ENCODE peak calls at places on chromosomes 7 and 10, in nine cellular contexts. One of them, this sample, is unnamed.

GRCh38 chr10:73601486-73601921 is 10.4 kb upstream of the USP54 start:
- DNase-seq in ovary: no peak
- DNase-seq in tibial nerve: no peak
- DNase-seq in stomach: peak; percentile 68
- DNase-seq in A549: peak; percentile 42
- DNase-seq in suprapubic skin: no peak
- DNase-seq in transverse colon: peak; percentile 71
- DNase-seq in upper lobe of left lung: peak; percentile 82
- DNase-seq in GM12878: no peak
- DNase-seq in this sample: no peak

GRCh38 chr10:5840314-5841307 is 27.4 kb upstream of the GDI2 start:
- DNase-seq in ovary: peak; percentile 12
- DNase-seq in tibial nerve: peak; percentile 50
- DNase-seq in stomach: no peak
- DNase-seq in A549: no peak
- DNase-seq in suprapubic skin: no peak
- DNase-seq in transverse colon: peak; percentile 28
- DNase-seq in upper lobe of left lung: no peak
- DNase-seq in GM12878: peak; percentile 59
- DNase-seq in this sample: no peak

GRCh38 chr10:7339503-7339902 is 71.3 kb downstream of the SFMBT2 start:
- DNase-seq in ovary: no peak
- DNase-seq in tibial nerve: no peak
- DNase-seq in stomach: no peak
- DNase-seq in A549: no peak
- DNase-seq in suprapubic skin: no peak
- DNase-seq in transverse colon: no peak
- DNase-seq in upper lobe of left lung: no peak
- DNase-seq in GM12878: no peak
- DNase-seq in this sample: no peak

GRCh38 chr7:101125989-101126650 is 784 bp upstream of the SERPINE1 start:
- DNase-seq in ovary: peak; percentile 95
- DNase-seq in tibial nerve: peak; percentile 47
- DNase-seq in stomach: peak; percentile 27
- DNase-seq in A549: peak; percentile 96
- DNase-seq in suprapubic skin: peak; percentile 82
- DNase-seq in transverse colon: peak; percentile 23
- DNase-seq in upper lobe of left lung: peak; percentile 45
- DNase-seq in GM12878: peak; percentile 69
- DNase-seq in this sample: peak; percentile 79

GRCh38 chr10:5547934-5548660 is 23.3 kb downstream of the CALML3 start:
- DNase-seq in ovary: no peak
- DNase-seq in tibial nerve: no peak
- DNase-seq in stomach: peak; percentile 76
- DNase-seq in A549: peak; percentile 75
- DNase-seq in suprapubic skin: peak; percentile 62
- DNase-seq in transverse colon: peak; percentile 68
- DNase-seq in upper lobe of left lung: peak; percentile 70
- DNase-seq in GM12878: no peak
- DNase-seq in this sample: peak; percentile 63

GRCh38 chr10:104642311-104643022 is 1.4 kb downstream of the SORCS3 start:
- DNase-seq in ovary: peak; percentile 65
- DNase-seq in tibial nerve: no peak
- DNase-seq in stomach: no peak
- DNase-seq in A549: peak; percentile 65
- DNase-seq in suprapubic skin: no peak
- DNase-seq in transverse colon: no peak
- DNase-seq in upper lobe of left lung: no peak
- DNase-seq in GM12878: no peak
- DNase-seq in this sample: no peak

GRCh38 chr10:72026251-72026650 is 62.1 kb downstream of the CHST3 start:
- DNase-seq in ovary: no peak
- DNase-seq in tibial nerve: no peak
- DNase-seq in stomach: no peak
- DNase-seq in A549: no peak
- DNase-seq in suprapubic skin: no peak
- DNase-seq in transverse colon: no peak
- DNase-seq in upper lobe of left lung: no peak
- DNase-seq in GM12878: no peak
- DNase-seq in this sample: no peak

GRCh38 chr7:91324663-91325062 is 60.4 kb downstream of the FZD1 start:
- DNase-seq in ovary: no peak
- DNase-seq in tibial nerve: no peak
- DNase-seq in stomach: no peak
- DNase-seq in A549: no peak
- DNase-seq in suprapubic skin: no peak
- DNase-seq in transverse colon: no peak
- DNase-seq in upper lobe of left lung: no peak
- DNase-seq in GM12878: no peak
- DNase-seq in this sample: no peak

GRCh38 chr10:92131271-92131820 is 159.5 kb downstream of the CPEB3 start:
- DNase-seq in ovary: no peak
- DNase-seq in tibial nerve: no peak
- DNase-seq in stomach: no peak
- DNase-seq in A549: peak; percentile 5
- DNase-seq in suprapubic skin: no peak
- DNase-seq in transverse colon: no peak
- DNase-seq in upper lobe of left lung: no peak
- DNase-seq in GM12878: no peak
- DNase-seq in this sample: no peak

GRCh38 chr10:87585565-87586514 is 73.8 kb upstream of the PAPSS2 start:
- DNase-seq in ovary: no peak
- DNase-seq in tibial nerve: no peak
- DNase-seq in stomach: peak; percentile 37
- DNase-seq in A549: peak; percentile 87
- DNase-seq in suprapubic skin: no peak
- DNase-seq in transverse colon: peak; percentile 39
- DNase-seq in upper lobe of left lung: peak; percentile 54
- DNase-seq in GM12878: no peak
- DNase-seq in this sample: no peak

GRCh38 chr7:120950026-120950538 is 495 bp upstream of the ING3 start:
- DNase-seq in ovary: no peak
- DNase-seq in tibial nerve: no peak
- DNase-seq in stomach: no peak
- DNase-seq in A549: no peak
- DNase-seq in suprapubic skin: no peak
- DNase-seq in transverse colon: no peak
- DNase-seq in upper lobe of left lung: no peak
- DNase-seq in GM12878: no peak
- DNase-seq in this sample: no peak

GRCh38 chr7:141960687-141961422 is 12.7 kb downstream of the TAS2R38 start:
- DNase-seq in ovary: no peak
- DNase-seq in tibial nerve: no peak
- DNase-seq in stomach: no peak
- DNase-seq in A549: no peak
- DNase-seq in suprapubic skin: no peak
- DNase-seq in transverse colon: no peak
- DNase-seq in upper lobe of left lung: no peak
- DNase-seq in GM12878: no peak
- DNase-seq in this sample: no peak

GRCh38 chr10:45547207-45547606 is 125.4 kb downstream of the ZFAND4 start:
- DNase-seq in ovary: no peak
- DNase-seq in tibial nerve: no peak
- DNase-seq in stomach: no peak
- DNase-seq in A549: no peak
- DNase-seq in suprapubic skin: no peak
- DNase-seq in transverse colon: no peak
- DNase-seq in upper lobe of left lung: no peak
- DNase-seq in GM12878: no peak
- DNase-seq in this sample: no peak

GRCh38 chr10:17882557-17882956 is 69.2 kb upstream of the SLC39A12 start:
- DNase-seq in ovary: no peak
- DNase-seq in tibial nerve: no peak
- DNase-seq in stomach: no peak
- DNase-seq in A549: no peak
- DNase-seq in suprapubic skin: no peak
- DNase-seq in transverse colon: no peak
- DNase-seq in upper lobe of left lung: no peak
- DNase-seq in GM12878: no peak
- DNase-seq in this sample: no peak

GRCh38 chr7:159026271-159027047 is 118.2 kb downstream of the VIPR2 start:
- DNase-seq in ovary: no peak
- DNase-seq in tibial nerve: no peak
- DNase-seq in stomach: peak; percentile 25
- DNase-seq in A549: no peak
- DNase-seq in suprapubic skin: peak; percentile 32
- DNase-seq in transverse colon: peak; percentile 7
- DNase-seq in upper lobe of left lung: no peak
- DNase-seq in GM12878: no peak
- DNase-seq in this sample: peak; percentile 67

GRCh38 chr7:41779918-41780317 is 77.0 kb upstream of the INHBA start:
- DNase-seq in ovary: no peak
- DNase-seq in tibial nerve: no peak
- DNase-seq in stomach: no peak
- DNase-seq in A549: no peak
- DNase-seq in suprapubic skin: no peak
- DNase-seq in transverse colon: no peak
- DNase-seq in upper lobe of left lung: no peak
- DNase-seq in GM12878: peak; percentile 4
- DNase-seq in this sample: no peak

DNA sequence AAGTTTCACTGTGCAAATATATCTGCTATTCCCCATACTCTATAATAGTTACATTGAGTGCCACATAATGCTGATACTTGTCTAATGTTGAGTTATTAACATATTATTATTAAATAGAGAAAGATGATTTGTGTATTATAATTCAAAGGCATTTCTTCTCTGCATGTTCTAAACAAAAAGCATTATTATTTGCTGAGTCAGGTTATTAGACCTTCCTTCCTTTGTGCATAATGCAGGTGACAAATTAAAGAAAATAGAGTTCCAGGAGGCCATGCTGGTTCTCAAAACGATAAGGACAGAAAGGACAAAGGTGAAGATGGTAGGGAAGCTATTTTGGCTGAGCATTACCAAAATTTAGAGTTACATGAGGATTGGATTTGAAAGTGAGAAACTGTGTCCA is 85.4 kb upstream of the CYP2C9 start:
- DNase-seq in ovary: no peak
- DNase-seq in tibial nerve: no peak
- DNase-seq in stomach: no peak
- DNase-seq in A549: no peak
- DNase-seq in suprapubic skin: no peak
- DNase-seq in transverse colon: no peak
- DNase-seq in upper lobe of left lung: no peak
- DNase-seq in GM12878: no peak
- DNase-seq in this sample: no peak
- TF ChIP-seq EP300 in ovary: no peak
- TF ChIP-seq EP300 in tibial nerve: no peak
- TF ChIP-seq EP300 in stomach: no peak
- TF ChIP-seq EP300 in A549: no peak
- TF ChIP-seq EP300 in suprapubic skin: no peak
- TF ChIP-seq EP300 in transverse colon: no peak
- TF ChIP-seq EP300 in upper lobe of left lung: no peak
- TF ChIP-seq EP300 in GM12878: no peak
- TF ChIP-seq EP300 in this sample: no peak

GRCh38 chr7:36775673-36776072 is 51.4 kb upstream of the AOAH start:
- DNase-seq in ovary: no peak
- DNase-seq in tibial nerve: no peak
- DNase-seq in stomach: no peak
- DNase-seq in A549: no peak
- DNase-seq in suprapubic skin: no peak
- DNase-seq in transverse colon: no peak
- DNase-seq in upper lobe of left lung: no peak
- DNase-seq in GM12878: no peak
- DNase-seq in this sample: no peak
- H3K27ac ChIP-seq in ovary: no peak overlapping the region
- H3K27ac ChIP-seq in tibial nerve: no peak overlapping the region
- H3K27ac ChIP-seq in stomach: peak overlapping the region; percentile 27
- H3K27ac ChIP-seq in A549: no peak overlapping the region
- H3K27ac ChIP-seq in suprapubic skin: no peak overlapping the region
- H3K27ac ChIP-seq in transverse colon: no peak overlapping the region
- H3K27ac ChIP-seq in upper lobe of left lung: peak overlapping the region; percentile 19
- H3K27ac ChIP-seq in GM12878: no peak overlapping the region
- H3K27ac ChIP-seq in this sample: no peak overlapping the region

GRCh38 chr10:2942937-2943336 is 124.4 kb upstream of the PFKP start:
- DNase-seq in ovary: no peak
- DNase-seq in tibial nerve: no peak
- DNase-seq in stomach: no peak
- DNase-seq in A549: no peak
- DNase-seq in suprapubic skin: no peak
- DNase-seq in transverse colon: no peak
- DNase-seq in upper lobe of left lung: no peak
- DNase-seq in GM12878: no peak
- DNase-seq in this sample: no peak
- TF ChIP-seq EP300 in ovary: no peak
- TF ChIP-seq EP300 in tibial nerve: no peak
- TF ChIP-seq EP300 in stomach: no peak
- TF ChIP-seq EP300 in A549: no peak
- TF ChIP-seq EP300 in suprapubic skin: no peak
- TF ChIP-seq EP300 in transverse colon: no peak
- TF ChIP-seq EP300 in upper lobe of left lung: no peak
- TF ChIP-seq EP300 in GM12878: no peak
- TF ChIP-seq EP300 in this sample: no peak

GRCh38 chr10:4529266-4529665 is 296.7 kb upstream of the AKR1E2 start:
- DNase-seq in ovary: no peak
- DNase-seq in tibial nerve: no peak
- DNase-seq in stomach: no peak
- DNase-seq in A549: no peak
- DNase-seq in suprapubic skin: no peak
- DNase-seq in transverse colon: no peak
- DNase-seq in upper lobe of left lung: no peak
- DNase-seq in GM12878: no peak
- DNase-seq in this sample: no peak

GRCh38 chr10:4527281-4527960 is 298.6 kb upstream of the AKR1E2 start:
- DNase-seq in ovary: no peak
- DNase-seq in tibial nerve: no peak
- DNase-seq in stomach: no peak
- DNase-seq in A549: no peak
- DNase-seq in suprapubic skin: no peak
- DNase-seq in transverse colon: no peak
- DNase-seq in upper lobe of left lung: no peak
- DNase-seq in GM12878: no peak
- DNase-seq in this sample: no peak

GRCh38 chr10:4525095-4525494 is 300.9 kb upstream of the AKR1E2 start:
- DNase-seq in ovary: no peak
- DNase-seq in tibial nerve: no peak
- DNase-seq in stomach: no peak
- DNase-seq in A549: no peak
- DNase-seq in suprapubic skin: no peak
- DNase-seq in transverse colon: no peak
- DNase-seq in upper lobe of left lung: no peak
- DNase-seq in GM12878: no peak
- DNase-seq in this sample: no peak

GRCh38 chr10:4522296-4523000 is 303.6 kb upstream of the AKR1E2 start:
- DNase-seq in ovary: no peak
- DNase-seq in tibial nerve: no peak
- DNase-seq in stomach: no peak
- DNase-seq in A549: no peak
- DNase-seq in suprapubic skin: no peak
- DNase-seq in transverse colon: no peak
- DNase-seq in upper lobe of left lung: no peak
- DNase-seq in GM12878: peak; percentile 7
- DNase-seq in this sample: no peak

DNA sequence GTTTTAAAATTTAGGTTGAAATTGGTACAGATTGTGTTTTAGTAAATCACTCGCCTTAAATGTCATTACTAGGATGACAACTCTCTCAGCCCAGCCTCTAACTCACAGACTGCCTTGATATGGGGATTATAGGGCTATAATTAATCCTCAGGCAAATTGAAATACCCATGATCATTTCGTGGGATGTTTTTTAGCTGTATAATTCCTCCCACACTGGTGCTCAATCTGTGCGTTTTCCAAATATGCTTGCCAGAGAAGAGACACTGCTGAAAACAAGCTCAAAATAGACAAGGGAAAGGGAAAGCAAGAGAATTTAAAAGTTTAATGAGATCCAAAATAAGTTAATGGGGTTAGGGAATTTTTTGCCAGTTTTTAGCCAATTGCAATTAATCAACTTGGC is 299.6 kb upstream of the AKR1E2 start:
- DNase-seq in ovary: no peak
- DNase-seq in tibial nerve: no peak
- DNase-seq in stomach: no peak
- DNase-seq in A549: no peak
- DNase-seq in suprapubic skin: no peak
- DNase-seq in transverse colon: no peak
- DNase-seq in upper lobe of left lung: no peak
- DNase-seq in GM12878: no peak
- DNase-seq in this sample: no peak
- H3K27ac ChIP-seq in ovary: no peak overlapping the region
- H3K27ac ChIP-seq in tibial nerve: peak overlapping the region; percentile 59
- H3K27ac ChIP-seq in stomach: no peak overlapping the region
- H3K27ac ChIP-seq in A549: no peak overlapping the region
- H3K27ac ChIP-seq in suprapubic skin: peak overlapping the region; percentile 56
- H3K27ac ChIP-seq in transverse colon: no peak overlapping the region
- H3K27ac ChIP-seq in upper lobe of left lung: no peak overlapping the region
- H3K27ac ChIP-seq in GM12878: no peak overlapping the region
- H3K27ac ChIP-seq in this sample: peak overlapping the region; percentile 37

This sample was measured in sigmoid colon.